ENCODE peak calls at places on chromosomes 3 and 15, in five cellular contexts. O is activated T-cell treated with anti-CD3 and anti-CD28 coated beads, Interleukin-2, amount 50 U/mL, for 72 hours; R is nucleus accumbens; V is KG1; G is HCEC 1CT. B is an unnamed sample.

GRCh38 chr3:66106788-66107187 is 68.1 kb upstream of the MAGI1 start:
- DNase-seq in V (no peak), G (no peak), R (no peak), O (no peak), B (no peak)

GRCh38 chr3:183285828-183286457 is 32.9 kb downstream of the B3GNT5 start:
- DNase-seq in O (peak), R (peak), G (peak), V (peak), B (peak)

GRCh38 chr3:32483772-32484171 is 18.9 kb downstream of the CMTM6 start:
- DNase-seq in V (no peak), O (no peak), R (no peak), G (no peak), B (no peak)

GRCh38 chr15:25783607-25784131 is 79.5 kb downstream of the ATP10A start:
- DNase-seq in G (peak), V (no peak), R (no peak), O (peak), B (no peak)

GRCh38 chr3:146161725-146162047 is 702 bp upstream of the PLOD2 start:
- DNase-seq in O (no peak), V (no peak), G (peak), R (no peak), B (no peak)

GRCh38 chr3:14379842-14380241 is 22.6 kb upstream of the SLC6A6 start:
- DNase-seq in O (no peak), R (no peak), V (no peak), G (no peak), B (no peak)

GRCh38 chr3:138442433-138442832 is 8.0 kb downstream of the ESYT3 start:
- DNase-seq in O (no peak), G (peak), V (no peak), R (no peak), B (no peak)

GRCh38 chr3:132556467-132557159 is 40.5 kb upstream of the ACKR4 start:
- DNase-seq in V (no peak), G (no peak), R (no peak), O (no peak), B (no peak)

GRCh38 chr15:43974852-43975251 is 148.1 kb downstream of the WDR76 start:
- DNase-seq in R (no peak), V (no peak), O (no peak), G (no peak), B (no peak)

GRCh38 chr3:126028096-126028495 is 55.8 kb downstream of the SLC41A3 start:
- DNase-seq in G (no peak), O (no peak), R (no peak), V (no peak), B (no peak)

GRCh38 chr15:78995921-78996780 is 51.3 kb upstream of the CTSH start:
- DNase-seq in O (no peak), G (no peak), V (no peak), R (no peak), B (no peak)

GRCh38 chr15:56149071-56149470 is 94.6 kb downstream of the RFX7 start:
- DNase-seq in G (peak), O (no peak), V (no peak), R (no peak), B (no peak)

GRCh38 chr3:64082411-64082810 is 59.1 kb upstream of the PSMD6 start:
- DNase-seq in R (no peak), V (no peak), O (no peak), G (no peak), B (no peak)

GRCh38 chr3:171054231-171054630 is 27.7 kb upstream of the SLC2A2 start:
- DNase-seq in G (no peak), V (no peak), O (no peak), R (no peak), B (no peak)

GRCh38 chr3:15341030-15341726 is 8.8 kb upstream of the SH3BP5 start:
- DNase-seq in R (no peak), V (no peak), G (no peak), O (no peak), B (no peak)

GRCh38 chr3:125069452-125069851 is 13.7 kb upstream of the HEG1 start:
- DNase-seq in R (no peak), V (no peak), G (no peak), O (no peak), B (no peak)

GRCh38 chr3:53724566-53724965 is 121.7 kb downstream of the CHDH start:
- DNase-seq in O (no peak), V (no peak), R (no peak), G (no peak), B (no peak)

GRCh38 chr3:57851304-57851703 is 95.2 kb downstream of the SLMAP start:
- DNase-seq in G (no peak), O (no peak), R (no peak), V (no peak), B (no peak)

GRCh38 chr3:172856766-172857742 is 106.5 kb downstream of the ECT2 start:
- DNase-seq in O (no peak), V (no peak), G (no peak), R (no peak), B (no peak)

GRCh38 chr3:55692958-55693558 is 206.0 kb upstream of the WNT5A start:
- DNase-seq in V (no peak), G (no peak), R (no peak), O (no peak), B (no peak)

GRCh38 chr15:76253851-76254440 is 57.3 kb downstream of the ETFA start:
- DNase-seq in G (no peak), R (no peak), V (no peak), O (no peak), B (no peak)

GRCh38 chr3:72322264-72322976 is 525.8 kb downstream of the SHQ1 start:
- DNase-seq in V (no peak), R (no peak), G (no peak), O (no peak), B (no peak)

GRCh38 chr3:127008236-127008635 is 25.3 kb downstream of the PLXNA1 start:
- DNase-seq in R (no peak), G (no peak), V (no peak), O (no peak), B (no peak)

GRCh38 chr3:44058022-44058867 is 183.4 kb upstream of the TOPAZ1 start:
- DNase-seq in R (peak), O (peak), V (no peak), G (peak), B (no peak)

GRCh38 chr3:53375019-53375418 is 27.7 kb upstream of the DCP1A start:
- DNase-seq in V (no peak), G (peak), O (peak), R (peak), B (peak)